ENCODE peak calls at places on chromosome 16, in four cellular contexts. D, N, G and A are unnamed samples.
A peak's percentile ranks its signal among the peaks of the same experiment; 100 is the strongest.

GRCh38 chr16:21946889-21947635 is 6.1 kb upstream of the UQCRC2 start:
- DNase-seq in D (no peak), N (no peak), G (no peak), A (no peak)

GRCh38 chr16:74578433-74578832 is 28.5 kb downstream of the GLG1 start:
- DNase-seq in D (no peak), N (no peak), G (no peak), A (no peak)

GRCh38 chr16:1548727-1549126 is 15.3 kb downstream of the TMEM204 start:
- DNase-seq in D (no peak), N (no peak), G (no peak), A (no peak)

GRCh38 chr16:23597003-23597756 is 1.1 kb upstream of the NDUFAB1 start:
- DNase-seq in D (no peak), N (no peak), G (peak; percentile 58), A (no peak)

GRCh38 chr16:68936729-68937631 is 93.6 kb downstream of the TANGO6 start:
- DNase-seq in D (no peak), N (peak; percentile 18), G (no peak), A (peak; percentile 54)

GRCh38 chr16:49492090-49492801 is 118.6 kb downstream of the C16orf78 start:
- DNase-seq in D (peak; percentile 61), N (no peak), G (no peak), A (peak; percentile 54)

GRCh38 chr16:4360538-4361021 is 9.5 kb upstream of the PAM16 start:
- DNase-seq in D (no peak), N (no peak), G (peak; percentile 62), A (no peak)

GRCh38 chr16:79173910-79174309 is 426.6 kb downstream of the MAF start:
- DNase-seq in D (no peak), N (no peak), G (no peak), A (no peak)

GRCh38 chr16:85309656-85310587 is 197.7 kb upstream of the CIBAR2 start:
- DNase-seq in D (no peak), N (no peak), G (no peak), A (no peak)

GRCh38 chr16:86584071-86584685 is 5.8 kb downstream of the FOXL1 start:
- DNase-seq in D (no peak), N (no peak), G (no peak), A (no peak)
- H3K4me1 ChIP-seq in D (no peaks in the 10 kb centered on the region), N (peaks cover 36% of the 10 kb centered on the region), G (no peaks in the 10 kb centered on the region), A (peaks cover 55% of the 10 kb centered on the region)

GRCh38 chr16:53599548-53599947 is 96.5 kb upstream of the AKTIP start:
- DNase-seq in D (no peak), N (no peak), G (no peak), A (no peak)
- H3K36me3 ChIP-seq in D (no peaks in the 10 kb centered on the region), N (no peaks in the 10 kb centered on the region), G (no peaks in the 10 kb centered on the region), A (peaks cover 29% of the 10 kb centered on the region)

DNA sequence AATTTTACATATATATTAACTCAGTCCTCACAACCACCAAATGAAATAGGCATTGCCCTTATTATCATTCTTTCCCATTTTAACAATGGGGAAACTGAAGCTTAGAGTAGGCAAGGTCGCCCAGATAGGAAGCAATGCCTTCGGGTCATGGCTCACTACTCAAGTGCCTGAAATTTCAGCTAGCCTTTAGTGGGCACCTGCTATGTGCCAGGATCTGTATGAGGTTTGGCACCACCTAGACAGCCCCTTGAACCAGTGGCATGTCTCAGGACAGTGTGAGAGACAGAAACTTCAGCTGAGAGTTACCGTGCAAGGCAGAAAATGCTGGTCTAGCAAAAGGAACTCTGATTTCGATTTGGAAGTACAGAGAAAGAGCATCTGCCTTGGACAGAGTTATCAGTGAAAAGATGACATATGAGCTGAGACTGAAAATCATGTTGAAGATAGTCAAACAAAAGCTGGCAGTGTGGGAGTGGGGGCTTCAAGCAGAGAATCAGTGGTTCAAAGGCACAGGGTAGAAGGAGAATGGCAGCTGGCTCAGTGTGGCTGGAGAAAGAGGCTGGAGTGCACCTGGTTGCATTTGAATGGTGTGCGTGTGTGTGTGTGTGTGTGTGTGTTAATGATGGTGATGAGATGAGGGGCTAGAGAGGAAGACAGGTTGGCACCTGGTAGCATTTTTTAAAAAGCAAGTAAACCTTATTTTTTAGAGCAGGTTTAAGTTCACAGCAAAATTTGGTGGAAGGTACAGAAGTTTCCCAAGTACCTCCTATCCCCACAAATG is 29.1 kb downstream of the CDH13 start:
- DNase-seq in D (no peak), N (peak; percentile 6), G (no peak), A (no peak)
- H3K4me1 ChIP-seq in D (no peaks in the 10 kb centered on the region), N (peaks cover 34% of the 10 kb centered on the region), G (peaks cover 45% of the 10 kb centered on the region), A (peaks cover 31% of the 10 kb centered on the region)

DNA sequence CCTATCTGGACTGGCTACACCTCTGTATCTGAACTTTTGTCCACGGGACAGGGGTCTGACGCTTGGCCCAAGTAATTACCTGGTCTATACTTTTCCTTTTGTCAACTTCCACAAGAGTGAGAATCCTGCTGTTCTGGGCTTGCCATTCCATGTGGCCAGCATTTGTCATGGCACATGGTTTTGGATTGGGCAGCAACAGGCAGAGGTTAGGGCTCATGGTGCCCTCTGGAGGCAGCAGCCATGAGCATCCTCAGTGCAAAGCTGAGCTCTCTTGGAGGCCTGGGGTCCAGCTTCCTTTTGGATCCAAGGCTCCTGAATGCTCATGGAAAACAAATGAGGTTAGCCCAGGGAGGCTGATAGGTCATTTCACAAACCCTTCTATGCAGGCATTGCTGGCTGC is 7.5 kb upstream of the EDC4 start:
- DNase-seq in D (no peak), N (peak; percentile 43), G (peak; percentile 59), A (peak; percentile 36)
- H3K36me3 ChIP-seq in D (no peaks in the 10 kb centered on the region), N (peaks cover 21% of the 10 kb centered on the region), G (peaks cover 10% of the 10 kb centered on the region), A (peaks cover 31% of the 10 kb centered on the region)

DNA sequence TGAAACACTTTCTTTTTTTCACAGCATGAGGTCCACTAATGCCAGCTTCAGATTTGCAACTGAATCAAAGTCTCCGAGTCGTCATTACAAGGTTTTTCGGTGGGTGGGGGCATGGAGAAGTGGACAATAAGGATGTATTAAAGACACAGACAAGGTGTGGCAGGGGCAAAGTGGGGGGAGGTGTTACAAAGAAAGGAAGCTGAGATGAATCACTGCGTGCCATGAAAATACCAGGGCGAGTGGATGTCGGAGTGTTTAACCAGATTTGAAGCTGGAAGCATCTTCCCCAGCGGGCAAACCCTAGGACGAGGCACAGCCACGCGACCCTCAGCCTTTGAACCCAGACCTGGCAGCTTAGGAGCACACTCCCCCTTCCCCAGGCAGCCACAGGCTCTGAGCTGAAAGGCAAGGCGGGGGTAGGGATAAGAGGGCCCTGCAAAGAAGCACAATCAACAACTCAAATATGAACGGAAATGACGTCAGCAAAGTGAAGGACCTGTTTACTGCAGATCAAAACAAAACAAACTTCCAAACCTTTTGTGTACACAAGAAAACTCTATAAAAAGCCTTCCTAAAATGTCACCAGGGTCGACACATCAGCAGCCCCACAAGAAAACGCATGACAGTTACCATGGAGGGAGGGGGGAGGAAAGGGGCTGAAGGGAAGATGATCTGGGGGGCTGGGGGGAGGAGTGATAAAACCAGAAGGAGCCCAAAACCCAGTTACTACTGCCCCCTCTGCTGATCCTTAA is 5.6 kb upstream of the ZFHX3 start:
- DNase-seq in D (no peak), N (peak; percentile 77), G (no peak), A (no peak)
- H3K4me1 ChIP-seq in D (peaks cover 8% of the 10 kb centered on the region), N (peaks cover 43% of the 10 kb centered on the region), G (peaks cover 63% of the 10 kb centered on the region), A (peaks cover 44% of the 10 kb centered on the region)

DNA sequence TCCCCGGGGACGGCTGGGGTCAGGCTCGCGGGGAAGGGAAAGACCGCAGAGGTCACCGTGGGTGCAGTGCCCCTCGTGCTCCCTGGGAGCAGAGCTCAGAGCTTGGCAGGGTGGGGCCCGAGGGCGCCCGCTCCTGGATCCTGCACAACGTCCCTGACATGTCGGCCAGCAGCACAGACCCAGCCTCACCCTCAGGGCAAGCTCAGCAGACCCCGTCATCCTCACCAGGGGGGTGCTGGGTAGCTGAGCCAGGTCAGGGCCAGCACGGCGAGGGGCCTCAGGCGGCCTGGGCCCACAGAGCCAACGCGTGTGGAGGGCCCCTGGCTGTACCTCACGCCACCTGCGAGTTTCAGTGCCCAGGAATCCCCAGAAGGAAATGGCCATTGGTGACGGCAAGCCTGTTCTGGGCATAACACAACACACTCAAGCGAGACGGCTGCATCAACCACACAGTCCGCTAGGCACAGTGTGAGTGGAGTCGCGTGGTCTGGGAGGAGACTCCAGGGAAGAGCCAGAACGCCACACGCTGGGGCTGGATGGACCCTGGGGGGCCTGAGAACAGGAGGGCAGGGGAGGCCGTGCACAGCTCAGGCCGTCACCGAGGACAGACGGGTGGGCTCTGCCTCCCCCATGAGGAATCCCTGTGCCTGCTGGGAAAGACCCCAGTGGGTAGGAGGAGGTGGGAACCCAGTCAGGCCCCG is 60.3 kb downstream of the ZNF778 start:
- DNase-seq in D (peak; percentile 51), N (no peak), G (no peak), A (no peak)
- H3K36me3 ChIP-seq in D (no peaks in the 10 kb centered on the region), N (peaks cover 35% of the 10 kb centered on the region), G (peaks cover 9% of the 10 kb centered on the region), A (peaks cover 86% of the 10 kb centered on the region)

DNA sequence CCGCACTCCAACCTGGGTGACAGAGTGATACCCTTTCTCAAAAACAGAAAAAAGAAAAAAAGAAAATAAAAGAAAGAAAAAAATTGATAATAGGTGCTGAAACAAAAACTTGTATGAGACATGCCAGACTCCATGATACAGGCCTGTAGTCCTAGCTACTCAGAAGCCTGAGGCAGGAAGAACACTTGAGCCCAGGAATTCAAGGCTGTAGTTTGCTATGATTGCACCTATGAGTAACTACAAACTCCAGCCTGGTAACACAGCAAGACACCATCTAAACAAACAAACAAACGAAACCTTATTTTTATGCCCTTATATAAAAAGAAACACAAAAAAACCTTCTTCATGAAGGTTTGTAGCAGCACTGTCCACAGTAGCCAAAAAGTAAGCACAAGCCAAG is 5.0 kb upstream of the CMTM4 start:
- DNase-seq in D (no peak), N (no peak), G (no peak), A (no peak)
- H3K4me1 ChIP-seq in D (peaks cover 1% of the 10 kb centered on the region), N (peaks cover 1% of the 10 kb centered on the region), G (no peaks in the 10 kb centered on the region), A (peaks cover 20% of the 10 kb centered on the region)